ENCODE peak calls at places on chromosomes 12 and 14, in five cellular contexts. One of them, this sample, is unnamed.

GRCh38 chr14:51846631-51847488 is 13.6 kb upstream of the GNG2 start:
- DNase-seq in uterus: peak
- DNase-seq in colonic mucosa: peak
- DNase-seq in tibial artery: no peak
- DNase-seq in cardiac muscle cell: peak
- DNase-seq in this sample: peak

GRCh38 chr12:12715459-12716150 is 1.6 kb upstream of the CDKN1B start:
- DNase-seq in uterus: no peak
- DNase-seq in colonic mucosa: peak
- DNase-seq in tibial artery: no peak
- DNase-seq in cardiac muscle cell: no peak
- DNase-seq in this sample: peak

GRCh38 chr14:94088516-94088915 is 7.4 kb downstream of the IFI27L1 start:
- DNase-seq in uterus: no peak
- DNase-seq in colonic mucosa: no peak
- DNase-seq in tibial artery: no peak
- DNase-seq in cardiac muscle cell: no peak
- DNase-seq in this sample: no peak

GRCh38 chr12:95335948-95336347 is 118.3 kb downstream of the VEZT start:
- DNase-seq in uterus: no peak
- DNase-seq in colonic mucosa: no peak
- DNase-seq in tibial artery: no peak
- DNase-seq in cardiac muscle cell: no peak
- DNase-seq in this sample: no peak

GRCh38 chr12:100669922-100670321 is 96.4 kb downstream of the GAS2L3 start:
- DNase-seq in uterus: no peak
- DNase-seq in colonic mucosa: no peak
- DNase-seq in tibial artery: no peak
- DNase-seq in cardiac muscle cell: no peak
- DNase-seq in this sample: no peak

GRCh38 chr14:85336257-85336656 is 193.7 kb upstream of the FLRT2 start:
- DNase-seq in uterus: no peak
- DNase-seq in colonic mucosa: no peak
- DNase-seq in tibial artery: no peak
- DNase-seq in cardiac muscle cell: no peak
- DNase-seq in this sample: no peak

GRCh38 chr14:69300601-69301221 is 40.8 kb downstream of the GALNT16 start:
- DNase-seq in uterus: no peak
- DNase-seq in colonic mucosa: no peak
- DNase-seq in tibial artery: peak
- DNase-seq in cardiac muscle cell: no peak
- DNase-seq in this sample: no peak

GRCh38 chr12:127336416-127336815 is 930.6 kb upstream of the TMEM132C start:
- DNase-seq in uterus: no peak
- DNase-seq in colonic mucosa: no peak
- DNase-seq in tibial artery: no peak
- DNase-seq in cardiac muscle cell: no peak
- DNase-seq in this sample: no peak

GRCh38 chr12:1093166-1093751 is 102.2 kb downstream of the ERC1 start:
- DNase-seq in uterus: no peak
- DNase-seq in colonic mucosa: peak
- DNase-seq in tibial artery: no peak
- DNase-seq in cardiac muscle cell: peak
- DNase-seq in this sample: peak

GRCh38 chr12:56716933-56717880 is 7.9 kb downstream of the NACA start:
- DNase-seq in uterus: no peak
- DNase-seq in colonic mucosa: no peak
- DNase-seq in tibial artery: peak
- DNase-seq in cardiac muscle cell: no peak
- DNase-seq in this sample: no peak

GRCh38 chr14:23346693-23347405 is 5.8 kb downstream of the SLC22A17 start:
- DNase-seq in uterus: no peak
- DNase-seq in colonic mucosa: no peak
- DNase-seq in tibial artery: no peak
- DNase-seq in cardiac muscle cell: no peak
- DNase-seq in this sample: no peak

GRCh38 chr14:22478670-22479069 is 110.4 kb downstream of the DAD1 start:
- DNase-seq in uterus: peak
- DNase-seq in colonic mucosa: no peak
- DNase-seq in tibial artery: no peak
- DNase-seq in cardiac muscle cell: peak
- DNase-seq in this sample: no peak

GRCh38 chr12:95614384-95614982 is 63.2 kb upstream of the USP44 start:
- DNase-seq in uterus: no peak
- DNase-seq in colonic mucosa: no peak
- DNase-seq in tibial artery: no peak
- DNase-seq in cardiac muscle cell: peak
- DNase-seq in this sample: no peak

GRCh38 chr12:103824290-103824689 is 16.7 kb downstream of the NT5DC3 start:
- DNase-seq in uterus: no peak
- DNase-seq in colonic mucosa: peak
- DNase-seq in tibial artery: no peak
- DNase-seq in cardiac muscle cell: no peak
- DNase-seq in this sample: no peak

GRCh38 chr14:74792249-74793039 is 29.3 kb downstream of the YLPM1 start:
- DNase-seq in uterus: no peak
- DNase-seq in colonic mucosa: no peak
- DNase-seq in tibial artery: no peak
- DNase-seq in cardiac muscle cell: peak
- DNase-seq in this sample: peak

GRCh38 chr12:6632026-6632978 is 3.5 kb downstream of the LPAR5 start:
- DNase-seq in uterus: no peak
- DNase-seq in colonic mucosa: peak
- DNase-seq in tibial artery: no peak
- DNase-seq in cardiac muscle cell: no peak
- DNase-seq in this sample: peak

GRCh38 chr12:113831016-113831415 is 135.1 kb downstream of the RBM19 start:
- DNase-seq in uterus: no peak
- DNase-seq in colonic mucosa: no peak
- DNase-seq in tibial artery: no peak
- DNase-seq in cardiac muscle cell: peak
- DNase-seq in this sample: peak

GRCh38 chr12:55043542-55043941 is 23.8 kb downstream of the NEUROD4 start:
- DNase-seq in uterus: no peak
- DNase-seq in colonic mucosa: no peak
- DNase-seq in tibial artery: no peak
- DNase-seq in cardiac muscle cell: no peak
- DNase-seq in this sample: no peak

DNA sequence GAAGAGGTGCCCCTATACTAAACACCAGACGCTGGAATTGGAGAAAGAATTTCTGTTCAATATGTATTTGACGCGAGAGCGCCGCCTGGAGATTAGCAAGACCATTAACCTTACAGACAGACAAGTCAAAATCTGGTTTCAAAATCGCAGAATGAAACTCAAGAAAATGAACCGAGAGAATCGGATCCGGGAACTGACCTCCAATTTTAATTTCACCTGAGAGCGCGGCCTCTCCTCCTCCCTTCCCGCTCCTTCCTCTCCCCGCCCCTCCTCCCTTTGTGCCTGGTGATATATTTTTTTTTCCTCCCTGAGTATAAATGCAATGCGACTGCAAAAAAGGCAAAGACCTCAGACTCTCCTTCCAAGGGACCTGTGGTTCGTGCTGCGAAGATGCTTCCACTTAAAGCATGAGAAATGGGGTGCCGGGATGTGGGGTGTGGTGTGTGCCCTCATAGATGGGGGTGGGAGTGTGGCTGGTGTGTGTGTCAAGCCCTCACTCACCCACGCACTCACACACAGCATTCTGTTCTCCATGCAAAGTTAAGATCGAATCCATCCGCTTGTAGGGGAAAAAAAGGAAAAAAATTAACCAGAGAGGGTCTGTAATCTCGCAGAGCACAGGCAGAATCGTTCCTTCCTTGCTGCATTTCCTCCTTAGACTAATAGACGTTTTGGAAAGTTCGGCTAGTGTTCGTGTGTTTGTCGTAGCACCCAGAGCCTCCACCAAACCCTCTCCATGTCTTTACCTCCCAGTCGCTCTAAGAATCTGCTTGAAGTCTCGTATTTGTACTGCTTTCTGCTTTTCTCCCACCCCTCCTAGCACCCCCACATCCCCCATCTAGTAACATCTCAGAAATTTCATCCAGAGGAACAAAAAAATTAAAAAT is 4.5 kb downstream of the HOXC10 start:
- DNase-seq in uterus: no peak
- DNase-seq in colonic mucosa: no peak
- DNase-seq in tibial artery: no peak
- DNase-seq in cardiac muscle cell: peak
- DNase-seq in this sample: peak
- H3K4me3 ChIP-seq in uterus: no peak
- H3K4me3 ChIP-seq in colonic mucosa: no peak
- H3K4me3 ChIP-seq in tibial artery: peak
- H3K4me3 ChIP-seq in cardiac muscle cell: no peak
- H3K4me3 ChIP-seq in this sample: no peak

GRCh38 chr12:115305867-115306266 is 621.9 kb upstream of the TBX3 start:
- DNase-seq in uterus: no peak
- DNase-seq in colonic mucosa: no peak
- DNase-seq in tibial artery: no peak
- DNase-seq in cardiac muscle cell: no peak
- DNase-seq in this sample: no peak
- TF ChIP-seq CTCF in uterus: no peak
- TF ChIP-seq CTCF in colonic mucosa: no peak
- TF ChIP-seq CTCF in tibial artery: no peak
- TF ChIP-seq CTCF in cardiac muscle cell: no peak
- TF ChIP-seq CTCF in this sample: no peak

GRCh38 chr12:77720258-77720657 is 110.4 kb upstream of the NAV3 start:
- DNase-seq in uterus: no peak
- DNase-seq in colonic mucosa: no peak
- DNase-seq in tibial artery: no peak
- DNase-seq in cardiac muscle cell: no peak
- DNase-seq in this sample: no peak
- H3K4me3 ChIP-seq in uterus: no peak
- H3K4me3 ChIP-seq in colonic mucosa: no peak
- H3K4me3 ChIP-seq in tibial artery: no peak
- H3K4me3 ChIP-seq in cardiac muscle cell: no peak
- H3K4me3 ChIP-seq in this sample: no peak

DNA sequence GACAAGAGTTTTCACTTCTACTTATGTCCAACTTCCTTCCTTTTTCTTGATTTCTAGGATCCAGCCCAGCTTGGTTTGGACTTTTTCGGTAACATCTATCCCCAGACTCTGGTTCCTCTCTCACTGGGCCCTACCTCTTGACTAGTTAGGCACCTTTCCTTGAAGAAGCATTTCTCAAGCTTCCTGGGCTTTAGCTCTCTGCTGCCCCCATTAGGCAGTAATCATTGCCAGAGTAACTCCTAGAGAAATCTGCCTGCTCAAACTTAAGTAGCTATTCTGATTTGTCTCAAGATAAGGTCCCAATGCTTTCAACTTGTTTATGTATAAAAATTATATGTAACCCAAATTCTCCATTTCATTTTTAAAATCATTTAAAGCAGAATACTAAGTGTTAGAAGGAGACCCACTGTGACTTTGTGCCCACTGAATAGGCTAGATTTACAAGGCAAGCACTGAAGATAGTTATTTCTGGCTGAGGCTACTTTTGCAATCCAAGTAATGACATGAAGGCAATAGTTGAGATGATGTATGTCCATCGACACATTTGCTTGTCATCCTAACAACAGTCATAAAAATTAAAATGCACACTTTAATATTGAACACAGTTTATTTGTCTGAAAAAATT is 275.0 kb upstream of the G2E3 start:
- DNase-seq in uterus: no peak
- DNase-seq in colonic mucosa: peak
- DNase-seq in tibial artery: no peak
- DNase-seq in cardiac muscle cell: peak
- DNase-seq in this sample: peak
- TF ChIP-seq CTCF in uterus: no peak
- TF ChIP-seq CTCF in colonic mucosa: peak
- TF ChIP-seq CTCF in tibial artery: no peak
- TF ChIP-seq CTCF in cardiac muscle cell: peak
- TF ChIP-seq CTCF in this sample: peak

GRCh38 chr12:89947437-89948265 is 239.0 kb upstream of the ATP2B1 start:
- DNase-seq in uterus: peak
- DNase-seq in colonic mucosa: no peak
- DNase-seq in tibial artery: no peak
- DNase-seq in cardiac muscle cell: peak
- DNase-seq in this sample: no peak
- H3K4me3 ChIP-seq in uterus: no peak
- H3K4me3 ChIP-seq in colonic mucosa: no peak
- H3K4me3 ChIP-seq in tibial artery: peak
- H3K4me3 ChIP-seq in cardiac muscle cell: no peak
- H3K4me3 ChIP-seq in this sample: no peak

DNA sequence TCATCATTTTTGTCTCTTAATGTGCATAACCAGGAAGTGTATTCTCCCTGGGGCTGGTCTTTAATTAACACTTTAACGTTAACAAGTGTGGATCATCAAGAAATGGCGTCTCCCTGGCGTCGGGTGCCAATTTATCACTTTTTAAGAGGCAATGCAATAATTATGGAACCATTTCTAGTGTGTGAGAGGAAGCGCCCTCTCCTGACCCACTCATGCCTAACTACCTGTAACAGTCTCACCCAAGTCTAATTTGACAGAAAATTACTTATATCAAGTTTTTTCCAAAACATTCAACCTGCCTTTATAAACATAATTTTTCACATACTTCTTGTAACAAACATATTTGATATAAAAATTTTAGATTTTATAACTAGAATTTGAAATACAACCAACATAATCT is 905.3 kb upstream of the MDGA2 start:
- DNase-seq in uterus: no peak
- DNase-seq in colonic mucosa: no peak
- DNase-seq in tibial artery: no peak
- DNase-seq in cardiac muscle cell: no peak
- DNase-seq in this sample: no peak
- TF ChIP-seq CTCF in uterus: no peak
- TF ChIP-seq CTCF in colonic mucosa: no peak
- TF ChIP-seq CTCF in tibial artery: no peak
- TF ChIP-seq CTCF in cardiac muscle cell: no peak
- TF ChIP-seq CTCF in this sample: no peak

GRCh38 chr14:100568164-100568997 is 18.8 kb downstream of the BEGAIN start:
- DNase-seq in uterus: no peak
- DNase-seq in colonic mucosa: no peak
- DNase-seq in tibial artery: no peak
- DNase-seq in cardiac muscle cell: no peak
- DNase-seq in this sample: no peak
- H3K4me3 ChIP-seq in uterus: no peak
- H3K4me3 ChIP-seq in colonic mucosa: peak
- H3K4me3 ChIP-seq in tibial artery: peak
- H3K4me3 ChIP-seq in cardiac muscle cell: peak
- H3K4me3 ChIP-seq in this sample: no peak

DNA sequence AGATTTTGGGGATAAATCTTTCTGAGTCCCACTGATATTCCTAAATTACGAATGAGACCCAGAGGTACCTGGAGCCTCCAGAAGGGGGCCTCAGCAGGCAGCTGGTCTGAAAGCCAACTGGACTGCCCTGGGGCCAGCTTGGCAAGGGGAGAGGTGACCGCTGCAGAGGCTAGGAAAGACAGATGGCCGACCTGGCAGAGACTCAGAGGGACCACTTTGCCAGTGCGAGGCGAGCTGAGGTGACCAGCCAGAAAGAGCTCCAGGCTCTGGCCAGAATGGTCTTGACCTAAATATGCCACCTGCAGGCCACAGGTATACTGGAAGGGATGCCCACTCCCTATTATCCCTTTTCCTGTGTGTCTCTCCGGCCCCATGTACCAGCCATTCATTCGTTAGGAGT is 256.8 kb upstream of the GARIN6 start:
- DNase-seq in uterus: no peak
- DNase-seq in colonic mucosa: no peak
- DNase-seq in tibial artery: no peak
- DNase-seq in cardiac muscle cell: peak
- DNase-seq in this sample: peak
- TF ChIP-seq CTCF in uterus: no peak
- TF ChIP-seq CTCF in colonic mucosa: no peak
- TF ChIP-seq CTCF in tibial artery: no peak
- TF ChIP-seq CTCF in cardiac muscle cell: no peak
- TF ChIP-seq CTCF in this sample: peak